ENCODE peak calls at places on chromosomes 4 and X, in ten cellular contexts. One of them, this sample, is unnamed.

GRCh38 chr4:94528792-94529451 is 77.2 kb downstream of the PDLIM5 start:
- DNase-seq in stimulated activated CD8-positive, alpha-beta memory T cell treated with anti-CD3 and anti-CD28 coated beads, Interleukin-7, amount 100 ng/mL, for 1 hour: no peak
- DNase-seq in NCI-H2081: no peak
- DNase-seq in KBM-7: no peak
- DNase-seq in NCI-H748 treated with DMSO at 0.1 percent for 48 hours: no peak
- DNase-seq in AG09319: no peak
- DNase-seq in suprapubic skin: no peak
- DNase-seq in ovary: no peak
- DNase-seq in iris pigment epithelial cell: no peak
- DNase-seq in T-helper 17 cell: no peak
- DNase-seq in this sample: no peak

GRCh38 chr4:134154097-134154496 is 47.5 kb downstream of the PABPC4L start:
- DNase-seq in AG09319: no peak
- DNase-seq in suprapubic skin: no peak
- DNase-seq in KBM-7: no peak
- DNase-seq in NCI-H2081: no peak
- DNase-seq in T-helper 17 cell: no peak
- DNase-seq in NCI-H748 treated with DMSO at 0.1 percent for 48 hours: no peak
- DNase-seq in iris pigment epithelial cell: no peak
- DNase-seq in stimulated activated CD8-positive, alpha-beta memory T cell treated with anti-CD3 and anti-CD28 coated beads, Interleukin-7, amount 100 ng/mL, for 1 hour: no peak
- DNase-seq in ovary: no peak
- DNase-seq in this sample: no peak

GRCh38 chr4:101730291-101731117 is 60.0 kb upstream of the BANK1 start:
- DNase-seq in KBM-7: peak; percentile 74
- DNase-seq in T-helper 17 cell: peak; percentile 8
- DNase-seq in ovary: peak; percentile 40
- DNase-seq in NCI-H2081: peak; percentile 43
- DNase-seq in stimulated activated CD8-positive, alpha-beta memory T cell treated with anti-CD3 and anti-CD28 coated beads, Interleukin-7, amount 100 ng/mL, for 1 hour: no peak
- DNase-seq in NCI-H748 treated with DMSO at 0.1 percent for 48 hours: peak; percentile 60
- DNase-seq in suprapubic skin: peak; percentile 62
- DNase-seq in iris pigment epithelial cell: peak; percentile 80
- DNase-seq in AG09319: peak; percentile 52
- DNase-seq in this sample: peak; percentile 80

GRCh38 chr4:42104521-42104920 is 47.9 kb downstream of the BEND4 start:
- DNase-seq in stimulated activated CD8-positive, alpha-beta memory T cell treated with anti-CD3 and anti-CD28 coated beads, Interleukin-7, amount 100 ng/mL, for 1 hour: no peak
- DNase-seq in NCI-H748 treated with DMSO at 0.1 percent for 48 hours: no peak
- DNase-seq in ovary: no peak
- DNase-seq in AG09319: no peak
- DNase-seq in KBM-7: peak; percentile 65
- DNase-seq in NCI-H2081: no peak
- DNase-seq in suprapubic skin: no peak
- DNase-seq in iris pigment epithelial cell: peak; percentile 79
- DNase-seq in T-helper 17 cell: no peak
- DNase-seq in this sample: peak; percentile 24

GRCh38 chrX:12701625-12702024 is 89.6 kb upstream of the PRPS2 start:
- DNase-seq in NCI-H748 treated with DMSO at 0.1 percent for 48 hours: peak; percentile 86
- DNase-seq in AG09319: peak; percentile 4
- DNase-seq in stimulated activated CD8-positive, alpha-beta memory T cell treated with anti-CD3 and anti-CD28 coated beads, Interleukin-7, amount 100 ng/mL, for 1 hour: no peak
- DNase-seq in NCI-H2081: peak; percentile 89
- DNase-seq in T-helper 17 cell: no peak
- DNase-seq in ovary: peak; percentile 51
- DNase-seq in KBM-7: peak; percentile 76
- DNase-seq in suprapubic skin: no peak
- DNase-seq in iris pigment epithelial cell: peak; percentile 54
- DNase-seq in this sample: peak; percentile 56

GRCh38 chr4:174210354-174210753 is 73.1 kb downstream of the FBXO8 start:
- DNase-seq in suprapubic skin: no peak
- DNase-seq in T-helper 17 cell: no peak
- DNase-seq in NCI-H2081: no peak
- DNase-seq in stimulated activated CD8-positive, alpha-beta memory T cell treated with anti-CD3 and anti-CD28 coated beads, Interleukin-7, amount 100 ng/mL, for 1 hour: no peak
- DNase-seq in NCI-H748 treated with DMSO at 0.1 percent for 48 hours: no peak
- DNase-seq in iris pigment epithelial cell: no peak
- DNase-seq in AG09319: no peak
- DNase-seq in ovary: no peak
- DNase-seq in KBM-7: peak; percentile 13
- DNase-seq in this sample: peak; percentile 13

GRCh38 chr4:26455571-26455970 is 34.7 kb downstream of the CCKAR start:
- DNase-seq in KBM-7: no peak
- DNase-seq in NCI-H748 treated with DMSO at 0.1 percent for 48 hours: no peak
- DNase-seq in stimulated activated CD8-positive, alpha-beta memory T cell treated with anti-CD3 and anti-CD28 coated beads, Interleukin-7, amount 100 ng/mL, for 1 hour: no peak
- DNase-seq in AG09319: no peak
- DNase-seq in suprapubic skin: no peak
- DNase-seq in T-helper 17 cell: no peak
- DNase-seq in ovary: no peak
- DNase-seq in NCI-H2081: no peak
- DNase-seq in iris pigment epithelial cell: no peak
- DNase-seq in this sample: no peak

GRCh38 chr4:123870283-123870876 is 473.8 kb downstream of the SPRY1 start:
- DNase-seq in iris pigment epithelial cell: no peak
- DNase-seq in suprapubic skin: no peak
- DNase-seq in stimulated activated CD8-positive, alpha-beta memory T cell treated with anti-CD3 and anti-CD28 coated beads, Interleukin-7, amount 100 ng/mL, for 1 hour: no peak
- DNase-seq in ovary: no peak
- DNase-seq in KBM-7: no peak
- DNase-seq in AG09319: no peak
- DNase-seq in NCI-H748 treated with DMSO at 0.1 percent for 48 hours: no peak
- DNase-seq in NCI-H2081: no peak
- DNase-seq in T-helper 17 cell: no peak
- DNase-seq in this sample: no peak

GRCh38 chr4:78902313-78902712 is 36.9 kb downstream of the PAQR3 start:
- DNase-seq in iris pigment epithelial cell: peak; percentile 61
- DNase-seq in NCI-H748 treated with DMSO at 0.1 percent for 48 hours: no peak
- DNase-seq in ovary: no peak
- DNase-seq in T-helper 17 cell: no peak
- DNase-seq in NCI-H2081: no peak
- DNase-seq in suprapubic skin: no peak
- DNase-seq in stimulated activated CD8-positive, alpha-beta memory T cell treated with anti-CD3 and anti-CD28 coated beads, Interleukin-7, amount 100 ng/mL, for 1 hour: no peak
- DNase-seq in KBM-7: no peak
- DNase-seq in AG09319: no peak
- DNase-seq in this sample: no peak

GRCh38 chr4:89781321-89781720 is 55.6 kb downstream of the SNCA start:
- DNase-seq in ovary: no peak
- DNase-seq in NCI-H2081: no peak
- DNase-seq in NCI-H748 treated with DMSO at 0.1 percent for 48 hours: no peak
- DNase-seq in suprapubic skin: no peak
- DNase-seq in iris pigment epithelial cell: no peak
- DNase-seq in stimulated activated CD8-positive, alpha-beta memory T cell treated with anti-CD3 and anti-CD28 coated beads, Interleukin-7, amount 100 ng/mL, for 1 hour: no peak
- DNase-seq in KBM-7: no peak
- DNase-seq in T-helper 17 cell: no peak
- DNase-seq in AG09319: no peak
- DNase-seq in this sample: no peak

GRCh38 chrX:69107747-69108410 is 57.4 kb downstream of the PJA1 start:
- DNase-seq in stimulated activated CD8-positive, alpha-beta memory T cell treated with anti-CD3 and anti-CD28 coated beads, Interleukin-7, amount 100 ng/mL, for 1 hour: no peak
- DNase-seq in iris pigment epithelial cell: no peak
- DNase-seq in AG09319: no peak
- DNase-seq in suprapubic skin: no peak
- DNase-seq in T-helper 17 cell: no peak
- DNase-seq in KBM-7: no peak
- DNase-seq in ovary: no peak
- DNase-seq in NCI-H748 treated with DMSO at 0.1 percent for 48 hours: no peak
- DNase-seq in NCI-H2081: no peak
- DNase-seq in this sample: no peak

GRCh38 chr4:78167510-78167909 is 110.4 kb downstream of the FRAS1 start:
- DNase-seq in iris pigment epithelial cell: no peak
- DNase-seq in ovary: no peak
- DNase-seq in NCI-H2081: no peak
- DNase-seq in suprapubic skin: no peak
- DNase-seq in stimulated activated CD8-positive, alpha-beta memory T cell treated with anti-CD3 and anti-CD28 coated beads, Interleukin-7, amount 100 ng/mL, for 1 hour: no peak
- DNase-seq in T-helper 17 cell: no peak
- DNase-seq in AG09319: no peak
- DNase-seq in KBM-7: no peak
- DNase-seq in NCI-H748 treated with DMSO at 0.1 percent for 48 hours: no peak
- DNase-seq in this sample: no peak

GRCh38 chrX:54223581-54223980 is 40.5 kb upstream of the FAM120C start:
- DNase-seq in ovary: no peak
- DNase-seq in stimulated activated CD8-positive, alpha-beta memory T cell treated with anti-CD3 and anti-CD28 coated beads, Interleukin-7, amount 100 ng/mL, for 1 hour: no peak
- DNase-seq in NCI-H748 treated with DMSO at 0.1 percent for 48 hours: no peak
- DNase-seq in AG09319: no peak
- DNase-seq in KBM-7: no peak
- DNase-seq in iris pigment epithelial cell: no peak
- DNase-seq in T-helper 17 cell: no peak
- DNase-seq in NCI-H2081: no peak
- DNase-seq in suprapubic skin: no peak
- DNase-seq in this sample: no peak

GRCh38 chrX:15838017-15838416 is 16.6 kb downstream of the AP1S2 start:
- DNase-seq in suprapubic skin: no peak
- DNase-seq in AG09319: no peak
- DNase-seq in NCI-H2081: no peak
- DNase-seq in NCI-H748 treated with DMSO at 0.1 percent for 48 hours: no peak
- DNase-seq in stimulated activated CD8-positive, alpha-beta memory T cell treated with anti-CD3 and anti-CD28 coated beads, Interleukin-7, amount 100 ng/mL, for 1 hour: no peak
- DNase-seq in iris pigment epithelial cell: no peak
- DNase-seq in KBM-7: peak; percentile 40
- DNase-seq in T-helper 17 cell: peak; percentile 4
- DNase-seq in ovary: no peak
- DNase-seq in this sample: peak; percentile 39

GRCh38 chrX:85569691-85570090 is 190.2 kb upstream of the POF1B start:
- DNase-seq in NCI-H748 treated with DMSO at 0.1 percent for 48 hours: peak; percentile 51
- DNase-seq in T-helper 17 cell: no peak
- DNase-seq in KBM-7: no peak
- DNase-seq in ovary: no peak
- DNase-seq in suprapubic skin: no peak
- DNase-seq in stimulated activated CD8-positive, alpha-beta memory T cell treated with anti-CD3 and anti-CD28 coated beads, Interleukin-7, amount 100 ng/mL, for 1 hour: no peak
- DNase-seq in iris pigment epithelial cell: no peak
- DNase-seq in NCI-H2081: peak; percentile 41
- DNase-seq in AG09319: no peak
- DNase-seq in this sample: no peak

GRCh38 chrX:154516655-154517100 is 646 bp upstream of the FAM3A start:
- DNase-seq in iris pigment epithelial cell: peak; percentile 71
- DNase-seq in stimulated activated CD8-positive, alpha-beta memory T cell treated with anti-CD3 and anti-CD28 coated beads, Interleukin-7, amount 100 ng/mL, for 1 hour: no peak
- DNase-seq in ovary: peak; percentile 76
- DNase-seq in suprapubic skin: peak; percentile 70
- DNase-seq in KBM-7: no peak
- DNase-seq in NCI-H2081: no peak
- DNase-seq in AG09319: no peak
- DNase-seq in NCI-H748 treated with DMSO at 0.1 percent for 48 hours: no peak
- DNase-seq in T-helper 17 cell: no peak
- DNase-seq in this sample: peak; percentile 68

GRCh38 chrX:110794601-110795000 is 1.0 kb downstream of the CHRDL1 start:
- DNase-seq in NCI-H748 treated with DMSO at 0.1 percent for 48 hours: no peak
- DNase-seq in AG09319: no peak
- DNase-seq in T-helper 17 cell: no peak
- DNase-seq in suprapubic skin: no peak
- DNase-seq in ovary: no peak
- DNase-seq in NCI-H2081: no peak
- DNase-seq in stimulated activated CD8-positive, alpha-beta memory T cell treated with anti-CD3 and anti-CD28 coated beads, Interleukin-7, amount 100 ng/mL, for 1 hour: no peak
- DNase-seq in iris pigment epithelial cell: no peak
- DNase-seq in KBM-7: peak; percentile 24
- DNase-seq in this sample: no peak

GRCh38 chr4:94457692-94458106 is 6.0 kb downstream of the PDLIM5 start:
- DNase-seq in NCI-H2081: no peak
- DNase-seq in KBM-7: no peak
- DNase-seq in iris pigment epithelial cell: no peak
- DNase-seq in T-helper 17 cell: no peak
- DNase-seq in stimulated activated CD8-positive, alpha-beta memory T cell treated with anti-CD3 and anti-CD28 coated beads, Interleukin-7, amount 100 ng/mL, for 1 hour: no peak
- DNase-seq in AG09319: no peak
- DNase-seq in ovary: no peak
- DNase-seq in NCI-H748 treated with DMSO at 0.1 percent for 48 hours: no peak
- DNase-seq in suprapubic skin: no peak
- DNase-seq in this sample: no peak

GRCh38 chr4:4302001-4302400 is 11.9 kb downstream of the ZBTB49 start:
- DNase-seq in NCI-H2081: no peak
- DNase-seq in KBM-7: no peak
- DNase-seq in T-helper 17 cell: no peak
- DNase-seq in ovary: no peak
- DNase-seq in iris pigment epithelial cell: no peak
- DNase-seq in NCI-H748 treated with DMSO at 0.1 percent for 48 hours: no peak
- DNase-seq in AG09319: no peak
- DNase-seq in suprapubic skin: no peak
- DNase-seq in stimulated activated CD8-positive, alpha-beta memory T cell treated with anti-CD3 and anti-CD28 coated beads, Interleukin-7, amount 100 ng/mL, for 1 hour: no peak
- DNase-seq in this sample: no peak

GRCh38 chr4:7805533-7806079 is 134.1 kb downstream of the AFAP1 start:
- DNase-seq in stimulated activated CD8-positive, alpha-beta memory T cell treated with anti-CD3 and anti-CD28 coated beads, Interleukin-7, amount 100 ng/mL, for 1 hour: no peak
- DNase-seq in iris pigment epithelial cell: peak; percentile 96
- DNase-seq in suprapubic skin: no peak
- DNase-seq in ovary: no peak
- DNase-seq in AG09319: peak; percentile 71
- DNase-seq in NCI-H2081: peak; percentile 49
- DNase-seq in NCI-H748 treated with DMSO at 0.1 percent for 48 hours: no peak
- DNase-seq in KBM-7: no peak
- DNase-seq in T-helper 17 cell: no peak
- DNase-seq in this sample: no peak

GRCh38 chrX:63754141-63754859 is 30.7 kb downstream of the ARHGEF9 start:
- DNase-seq in suprapubic skin: no peak
- DNase-seq in NCI-H2081: no peak
- DNase-seq in KBM-7: peak; percentile 54
- DNase-seq in iris pigment epithelial cell: peak; percentile 26
- DNase-seq in T-helper 17 cell: peak; percentile 4
- DNase-seq in stimulated activated CD8-positive, alpha-beta memory T cell treated with anti-CD3 and anti-CD28 coated beads, Interleukin-7, amount 100 ng/mL, for 1 hour: no peak
- DNase-seq in NCI-H748 treated with DMSO at 0.1 percent for 48 hours: peak; percentile 5
- DNase-seq in ovary: no peak
- DNase-seq in AG09319: no peak
- DNase-seq in this sample: peak; percentile 44

GRCh38 chr4:144649646-144650045 is 3.7 kb downstream of the HHIP start:
- DNase-seq in T-helper 17 cell: no peak
- DNase-seq in stimulated activated CD8-positive, alpha-beta memory T cell treated with anti-CD3 and anti-CD28 coated beads, Interleukin-7, amount 100 ng/mL, for 1 hour: no peak
- DNase-seq in suprapubic skin: no peak
- DNase-seq in NCI-H2081: peak; percentile 8
- DNase-seq in ovary: no peak
- DNase-seq in AG09319: no peak
- DNase-seq in NCI-H748 treated with DMSO at 0.1 percent for 48 hours: peak; percentile 81
- DNase-seq in iris pigment epithelial cell: no peak
- DNase-seq in KBM-7: no peak
- DNase-seq in this sample: no peak

GRCh38 chrX:109475174-109475891 is 6.6 kb downstream of the GUCY2F start:
- DNase-seq in AG09319: no peak
- DNase-seq in KBM-7: peak; percentile 79
- DNase-seq in NCI-H2081: peak; percentile 60
- DNase-seq in NCI-H748 treated with DMSO at 0.1 percent for 48 hours: peak; percentile 17
- DNase-seq in T-helper 17 cell: no peak
- DNase-seq in stimulated activated CD8-positive, alpha-beta memory T cell treated with anti-CD3 and anti-CD28 coated beads, Interleukin-7, amount 100 ng/mL, for 1 hour: no peak
- DNase-seq in ovary: peak; percentile 42
- DNase-seq in iris pigment epithelial cell: peak; percentile 40
- DNase-seq in suprapubic skin: no peak
- DNase-seq in this sample: peak; percentile 58

GRCh38 chr4:1191621-1192020 is 19.2 kb upstream of the SPON2 start:
- DNase-seq in T-helper 17 cell: no peak
- DNase-seq in KBM-7: no peak
- DNase-seq in suprapubic skin: peak; percentile 63
- DNase-seq in ovary: no peak
- DNase-seq in NCI-H2081: no peak
- DNase-seq in NCI-H748 treated with DMSO at 0.1 percent for 48 hours: no peak
- DNase-seq in stimulated activated CD8-positive, alpha-beta memory T cell treated with anti-CD3 and anti-CD28 coated beads, Interleukin-7, amount 100 ng/mL, for 1 hour: no peak
- DNase-seq in AG09319: no peak
- DNase-seq in iris pigment epithelial cell: no peak
- DNase-seq in this sample: no peak

GRCh38 chr4:145260091-145260490 is 79.7 kb upstream of the OTUD4 start:
- DNase-seq in NCI-H748 treated with DMSO at 0.1 percent for 48 hours: no peak
- DNase-seq in T-helper 17 cell: no peak
- DNase-seq in NCI-H2081: no peak
- DNase-seq in KBM-7: no peak
- DNase-seq in iris pigment epithelial cell: no peak
- DNase-seq in ovary: no peak
- DNase-seq in stimulated activated CD8-positive, alpha-beta memory T cell treated with anti-CD3 and anti-CD28 coated beads, Interleukin-7, amount 100 ng/mL, for 1 hour: no peak
- DNase-seq in AG09319: no peak
- DNase-seq in suprapubic skin: no peak
- DNase-seq in this sample: no peak

GRCh38 chr4:186204611-186205144 is 13.3 kb downstream of the CYP4V2 start:
- DNase-seq in T-helper 17 cell: no peak
- DNase-seq in KBM-7: no peak
- DNase-seq in NCI-H748 treated with DMSO at 0.1 percent for 48 hours: no peak
- DNase-seq in ovary: no peak
- DNase-seq in suprapubic skin: no peak
- DNase-seq in AG09319: no peak
- DNase-seq in NCI-H2081: no peak
- DNase-seq in stimulated activated CD8-positive, alpha-beta memory T cell treated with anti-CD3 and anti-CD28 coated beads, Interleukin-7, amount 100 ng/mL, for 1 hour: no peak
- DNase-seq in iris pigment epithelial cell: no peak
- DNase-seq in this sample: no peak

GRCh38 chr4:93384897-93385296 is 443.7 kb upstream of the ATOH1 start:
- DNase-seq in suprapubic skin: no peak
- DNase-seq in NCI-H2081: no peak
- DNase-seq in T-helper 17 cell: no peak
- DNase-seq in AG09319: no peak
- DNase-seq in ovary: no peak
- DNase-seq in stimulated activated CD8-positive, alpha-beta memory T cell treated with anti-CD3 and anti-CD28 coated beads, Interleukin-7, amount 100 ng/mL, for 1 hour: no peak
- DNase-seq in NCI-H748 treated with DMSO at 0.1 percent for 48 hours: no peak
- DNase-seq in iris pigment epithelial cell: peak; percentile 76
- DNase-seq in KBM-7: no peak
- DNase-seq in this sample: no peak